ENCODE peak calls at places on chromosomes 6 and 20, in seven cellular contexts. P is cardiac muscle cell, Y is progenitor cell of endocrine pancreas, A is ovary, Z is thoracic aorta, V is B cell, L is Calu3. F is an unnamed sample.

GRCh38 chr6:77880501-77880900 is 227.7 kb downstream of the MEI4 start:
- DNase-seq in P (no peak), Y (no peak), A (no peak), Z (no peak), V (no peak), L (no peak), F (peak; percentile 30)

GRCh38 chr6:116101298-116101718 is 655 bp downstream of the NT5DC1 start:
- DNase-seq in P (no peak), Y (no peak), A (no peak), Z (peak; percentile 28), V (no peak), L (no peak), F (no peak)

GRCh38 chr6:135935951-135936601 is 84.6 kb downstream of the PDE7B start:
- DNase-seq in P (no peak), Y (no peak), A (no peak), Z (no peak), V (no peak), L (no peak), F (no peak)

GRCh38 chr6:83952830-83953229 is 80.7 kb upstream of the MRAP2 start:
- DNase-seq in P (no peak), Y (no peak), A (no peak), Z (no peak), V (no peak), L (no peak), F (no peak)

GRCh38 chr20:31577194-31577593 is 27.9 kb upstream of the ID1 start:
- DNase-seq in P (no peak), Y (no peak), A (no peak), Z (no peak), V (no peak), L (no peak), F (no peak)

GRCh38 chr6:167093922-167094432 is 28.9 kb upstream of the CCR6 start:
- DNase-seq in P (no peak), Y (no peak), A (no peak), Z (no peak), V (peak; percentile 91), L (no peak), F (no peak)

GRCh38 chr6:84777888-84778287 is 13.5 kb upstream of the TBX18 start:
- DNase-seq in P (no peak), Y (no peak), A (no peak), Z (no peak), V (no peak), L (no peak), F (no peak)

GRCh38 chr20:33944914-33945313 is 48.8 kb upstream of the RALY start:
- DNase-seq in P (no peak), Y (no peak), A (no peak), Z (no peak), V (no peak), L (no peak), F (no peak)

GRCh38 chr6:42316981-42317380 is 99.3 kb upstream of the MRPS10 start:
- DNase-seq in P (no peak), Y (no peak), A (no peak), Z (no peak), V (peak; percentile 10), L (no peak), F (no peak)

GRCh38 chr20:57502331-57502700 is 22.6 kb downstream of the CTCFL start:
- DNase-seq in P (no peak), Y (no peak), A (no peak), Z (no peak), V (no peak), L (no peak), F (no peak)

F was measured in HTR-8/SVneo.